ENCODE peak calls at places on chromosomes 12 and 14, in four cellular contexts. K is HL-60, P is K562, M is GM12878. E is an unnamed sample.

GRCh38 chr12:118035194-118036041 is 18.9 kb downstream of the RFC5 start:
- DNase-seq in K (no peak), M (peak), P (no peak), E (peak)

GRCh38 chr12:15928870-15929571 is 17.9 kb downstream of the DERA start:
- DNase-seq in P (no peak), M (peak), K (no peak), E (no peak)

GRCh38 chr12:54175130-54175963 is 13.4 kb downstream of the SMUG1 start:
- DNase-seq in P (peak), M (no peak), K (no peak), E (peak)

GRCh38 chr12:107359382-107359781 is 266.0 kb upstream of the CRY1 start:
- DNase-seq in P (no peak), M (no peak), K (no peak), E (no peak)

GRCh38 chr12:14278294-14278953 is 87.1 kb upstream of the ATF7IP start:
- DNase-seq in M (no peak), K (no peak), P (no peak), E (no peak)

GRCh38 chr14:61140872-61141271 is 140.3 kb downstream of the TMEM30B start:
- DNase-seq in P (no peak), K (no peak), M (no peak), E (no peak)

GRCh38 chr12:4421590-4422031 is 24.0 kb downstream of the FGF6 start:
- DNase-seq in K (peak), P (peak), M (no peak), E (peak)

GRCh38 chr12:113482334-113482733 is 10.7 kb upstream of the LHX5 start:
- DNase-seq in P (no peak), K (no peak), M (no peak), E (no peak)

DNA sequence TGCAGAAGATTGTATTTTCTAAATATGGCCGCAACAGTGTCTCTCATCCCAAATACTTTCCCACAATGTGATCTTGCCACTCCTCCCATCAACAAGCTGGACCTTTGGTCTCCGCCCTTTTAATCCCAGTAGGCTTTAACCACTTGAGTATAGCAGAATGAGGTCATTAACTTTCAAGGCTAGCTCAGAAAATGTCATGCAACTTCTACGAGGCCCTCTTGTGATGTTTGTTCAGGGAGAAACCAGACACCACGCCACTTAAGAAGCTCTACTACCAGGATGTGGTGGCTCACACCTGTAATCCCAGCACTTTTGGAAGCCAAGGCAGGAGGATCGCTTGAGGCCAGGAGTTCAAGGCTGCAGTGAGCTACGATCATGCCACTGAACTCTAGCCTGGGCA is 20.1 kb upstream of the OR6J1 start:
- DNase-seq in K (no peak), P (no peak), M (no peak), E (no peak)
- TF ChIP-seq SPI1 in K (no peak), P (no peak), M (no peak), E (no peak)

GRCh38 chr14:52325632-52326031 is 11.5 kb downstream of the PTGER2 start:
- DNase-seq in M (no peak), K (no peak), P (no peak), E (no peak)

GRCh38 chr14:52329678-52330376 is 15.7 kb downstream of the PTGER2 start:
- DNase-seq in P (no peak), M (no peak), K (no peak), E (no peak)

GRCh38 chr14:52325126-52325525 is 11.0 kb downstream of the PTGER2 start:
- DNase-seq in K (peak), M (peak), P (no peak), E (no peak)

GRCh38 chr14:52327374-52328226 is 13.5 kb downstream of the PTGER2 start:
- DNase-seq in P (no peak), M (no peak), K (no peak), E (no peak)

GRCh38 chr14:52328286-52328685 is 14.2 kb downstream of the PTGER2 start:
- DNase-seq in P (no peak), K (no peak), M (no peak), E (no peak)
- TF ChIP-seq SPI1 in P (no peak), K (no peak), M (no peak), E (no peak)

DNA sequence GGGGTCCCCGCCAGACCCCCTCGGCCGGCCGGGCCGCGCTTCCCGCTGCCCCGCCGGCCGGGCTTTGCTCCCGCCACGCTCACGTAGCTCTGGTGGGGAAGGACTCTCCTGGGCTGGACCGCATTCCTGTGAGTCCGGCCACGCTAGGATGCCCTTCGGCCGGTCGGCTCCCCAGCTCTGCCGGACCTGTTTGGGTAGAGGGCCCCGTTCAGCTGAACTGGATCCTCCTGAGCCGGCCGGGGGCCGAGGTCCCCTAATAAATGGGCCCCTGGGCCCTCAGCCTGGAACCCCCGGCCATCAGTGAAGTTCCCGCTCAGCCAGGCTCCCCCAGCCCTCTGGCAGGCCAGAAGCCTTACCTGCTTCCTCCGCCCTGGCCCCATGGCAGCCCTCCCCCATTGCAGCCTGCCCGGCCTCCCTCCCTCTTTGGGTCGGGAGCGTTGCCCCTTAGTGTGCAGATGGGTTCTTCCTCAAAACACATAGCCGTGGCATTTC is 593 bp downstream of the UNC119B start:
- DNase-seq in K (no peak), M (no peak), P (peak), E (peak)
- TF ChIP-seq SPI1 in K (no peak), M (no peak), P (no peak), E (no peak)

GRCh38 chr12:131271724-131272123 is 318.0 kb downstream of the ADGRD1 start:
- DNase-seq in P (no peak), K (no peak), M (no peak), E (no peak)
- TF ChIP-seq SPI1 in P (no peak), K (no peak), M (no peak), E (no peak)